ENCODE peak calls at places on chromosomes 12 and 14, in four cellular contexts. S is activated CD4-positive, alpha-beta T cell treated with anti-CD3 and anti-CD28 coated beads, Interleukin-2, amount 10 ng/mL, durations not matched to agents 7 days and 5 days; A is activated CD8-positive, alpha-beta memory T cell treated with anti-CD3 and anti-CD28 coated beads for 4 hours; O is AG08395. B is an unnamed sample.
A peak's percentile ranks its signal among the peaks of the same experiment; 100 is the strongest.

GRCh38 chr14:52949711-52950409 is 990 bp downstream of the FERMT2 start:
- DNase-seq in S (no peak), A (no peak), O (peak; percentile 57), B (peak; percentile 25)

GRCh38 chr12:101832030-101832429 is 1.3 kb upstream of the GNPTAB start:
- DNase-seq in S (no peak), A (no peak), O (no peak), B (no peak)

GRCh38 chr12:123149088-123149827 is 1.6 kb downstream of the PITPNM2 start:
- DNase-seq in S (no peak), A (no peak), O (peak; percentile 31), B (no peak)

GRCh38 chr14:104350463-104351185 is 212.2 kb downstream of the KIF26A start:
- DNase-seq in S (no peak), A (no peak), O (no peak), B (peak; percentile 23)

GRCh38 chr12:102950107-102950949 is 7.1 kb upstream of the ASCL1 start:
- DNase-seq in S (no peak), A (no peak), O (no peak), B (no peak)

GRCh38 chr12:10395390-10395998 is 5.7 kb upstream of the KLRK1 start:
- DNase-seq in S (no peak), A (no peak), O (peak; percentile 76), B (peak; percentile 82)

GRCh38 chr12:95440401-95440800 is 33.6 kb upstream of the METAP2 start:
- DNase-seq in S (no peak), A (no peak), O (no peak), B (peak; percentile 7)

GRCh38 chr14:53190938-53191337 is 37.8 kb upstream of the DDHD1 start:
- DNase-seq in S (no peak), A (no peak), O (no peak), B (peak; percentile 45)

GRCh38 chr14:39016733-39017095 is 86.3 kb downstream of the SEC23A start:
- DNase-seq in S (no peak), A (no peak), O (no peak), B (no peak)

GRCh38 chr12:64178122-64178521 is 44.0 kb downstream of the KICS2 start:
- DNase-seq in S (no peak), A (no peak), O (peak; percentile 64), B (no peak)

GRCh38 chr14:92759679-92760523 is 11.5 kb upstream of the LGMN start:
- DNase-seq in S (peak; percentile 22), A (no peak), O (no peak), B (no peak)

GRCh38 chr12:107275530-107275929 is 182.2 kb upstream of the CRY1 start:
- DNase-seq in S (no peak), A (no peak), O (no peak), B (no peak)

GRCh38 chr12:46516933-46517578 is 144.5 kb upstream of the SLC38A2 start:
- DNase-seq in S (peak; percentile 45), A (no peak), O (no peak), B (no peak)

GRCh38 chr12:14558377-14559051 is 9.2 kb downstream of the PLBD1 start:
- DNase-seq in S (no peak), A (no peak), O (no peak), B (no peak)

GRCh38 chr12:72790273-72790672 is 518.1 kb downstream of the TRHDE start:
- DNase-seq in S (no peak), A (no peak), O (no peak), B (peak; percentile 28)

GRCh38 chr14:31962920-31963319 is 114.2 kb upstream of the ARHGAP5 start:
- DNase-seq in S (no peak), A (no peak), O (no peak), B (no peak)

GRCh38 chr12:22333751-22334695 is 484 bp downstream of the ST8SIA1 start:
- DNase-seq in S (no peak), A (no peak), O (no peak), B (peak; percentile 6)

GRCh38 chr14:51453869-51454268 is 197.8 kb upstream of the FRMD6 start:
- DNase-seq in S (no peak), A (no peak), O (no peak), B (peak; percentile 92)

GRCh38 chr12:117564885-117565284 is 203.5 kb upstream of the NOS1 start:
- DNase-seq in S (no peak), A (no peak), O (no peak), B (no peak)

GRCh38 chr14:31487891-31488290 is at the start of gene GPR33:
- DNase-seq in S (no peak), A (no peak), O (no peak), B (no peak)

GRCh38 chr12:39912211-39912980 is 193.5 kb downstream of the SLC2A13 start:
- DNase-seq in S (no peak), A (no peak), O (no peak), B (peak; percentile 33)

GRCh38 chr12:22527999-22528398 is 16.3 kb downstream of the C2CD5 start:
- DNase-seq in S (no peak), A (no peak), O (peak; percentile 44), B (no peak)

GRCh38 chr12:95790912-95791849 is 617 bp upstream of the NTN4 start:
- DNase-seq in S (no peak), A (no peak), O (peak; percentile 18), B (peak; percentile 35)

GRCh38 chr12:3088251-3088650 is 11.1 kb downstream of the TSPAN9 start:
- DNase-seq in S (no peak), A (no peak), O (peak; percentile 20), B (peak; percentile 33)

GRCh38 chr12:57898308-57898970 is 42.9 kb upstream of the ATP23 start:
- DNase-seq in S (peak; percentile 28), A (no peak), O (no peak), B (no peak)

GRCh38 chr14:104355949-104356737 is 217.8 kb downstream of the KIF26A start:
- DNase-seq in S (no peak), A (no peak), O (no peak), B (no peak)

GRCh38 chr12:132622437-132623071 is 4.0 kb downstream of the P2RX2 start:
- DNase-seq in S (peak; percentile 19), A (no peak), O (peak; percentile 75), B (peak; percentile 79)

GRCh38 chr12:2325501-2325900 is 272.7 kb downstream of the CACNA1C start:
- DNase-seq in S (no peak), A (no peak), O (no peak), B (no peak)

GRCh38 chr12:7501031-7501585 is 2.5 kb downstream of the CD163 start:
- DNase-seq in S (no peak), A (no peak), O (no peak), B (no peak)

B was measured in MG63.